ENCODE peak calls at places on chromosomes 1 and 21, in eight cellular contexts. G is activated CD4-positive, alpha-beta T cell treated with anti-CD3 and anti-CD28 coated beads for 4 hours; O is COR-L47; V is heart left ventricle; B is mucosa of gallbladder; D is HFF-Myc; A is EH; M is HTR-8/SVneo. I is an unnamed sample.

GRCh38 chr1:160779662-160780397 is 16.1 kb upstream of the LY9 start:
- DNase-seq in O (peak; percentile 11), G (no peak), D (no peak), M (peak; percentile 10), V (no peak), B (no peak), A (peak; percentile 13), I (no peak)

GRCh38 chr1:59767119-59767518 is 47.6 kb upstream of the HOOK1 start:
- DNase-seq in B (no peak), A (peak; percentile 51), O (no peak), D (no peak), V (no peak), M (no peak), G (no peak), I (no peak)

GRCh38 chr1:197139169-197139568 is 7.3 kb downstream of the ASPM start:
- DNase-seq in B (no peak), O (no peak), V (no peak), D (no peak), G (no peak), A (no peak), M (no peak), I (no peak)

GRCh38 chr1:175129997-175130648 is 62.5 kb downstream of the KIAA0040 start:
- DNase-seq in A (peak; percentile 29), O (no peak), M (no peak), V (no peak), D (no peak), B (no peak), G (no peak), I (no peak)

GRCh38 chr1:203706444-203706843 is 58.5 kb upstream of the LAX1 start:
- DNase-seq in M (no peak), A (peak; percentile 15), G (no peak), O (no peak), B (no peak), V (no peak), D (no peak), I (no peak)

GRCh38 chr1:59409986-59410385 is 113.1 kb downstream of the FGGY start:
- DNase-seq in O (no peak), M (no peak), A (no peak), D (no peak), V (no peak), G (no peak), B (no peak), I (no peak)

GRCh38 chr1:44693159-44693558 is 18.6 kb downstream of the ARMH1 start:
- DNase-seq in O (no peak), M (no peak), D (no peak), G (no peak), B (no peak), A (no peak), V (no peak), I (no peak)

GRCh38 chr1:94039514-94039870 is 81.5 kb downstream of the ABCA4 start:
- DNase-seq in M (no peak), B (peak; percentile 62), O (peak; percentile 46), A (peak; percentile 72), G (peak; percentile 43), V (peak; percentile 69), D (no peak), I (peak; percentile 30)

GRCh38 chr21:42565206-42565810 is 51.7 kb downstream of the SLC37A1 start:
- DNase-seq in V (peak; percentile 9), B (no peak), A (no peak), O (no peak), G (no peak), M (no peak), D (no peak), I (no peak)

GRCh38 chr1:2611034-2611501 is 21.7 kb downstream of the MMEL1 start:
- DNase-seq in A (peak; percentile 26), V (no peak), O (peak; percentile 94), D (no peak), B (peak; percentile 65), M (no peak), G (no peak), I (no peak)

GRCh38 chr1:114113801-114114750 is 39.6 kb downstream of the SYT6 start:
- DNase-seq in B (peak; percentile 20), O (no peak), A (peak; percentile 77), G (no peak), M (peak; percentile 11), D (no peak), V (peak; percentile 43), I (no peak)

GRCh38 chr1:154873321-154873950 is 3.4 kb upstream of the KCNN3 start:
- DNase-seq in G (no peak), O (no peak), B (no peak), D (no peak), M (no peak), V (no peak), A (no peak), I (no peak)

GRCh38 chr1:174269932-174270651 is 110.8 kb downstream of the RABGAP1L start:
- DNase-seq in V (no peak), G (no peak), O (no peak), A (no peak), B (no peak), M (no peak), D (no peak), I (no peak)

GRCh38 chr1:1421147-1421906 is at the start of gene ANKRD65:
- DNase-seq in G (no peak), O (peak; percentile 85), B (no peak), M (no peak), V (no peak), D (no peak), A (no peak), I (no peak)

GRCh38 chr1:50570064-50570463 is 146.8 kb upstream of the DMRTA2 start:
- DNase-seq in M (no peak), A (peak; percentile 8), D (no peak), G (no peak), B (no peak), V (no peak), O (no peak), I (no peak)

GRCh38 chr1:50425376-50426107 is 2.3 kb upstream of the DMRTA2 start:
- DNase-seq in V (no peak), A (peak; percentile 46), M (no peak), B (no peak), D (no peak), O (no peak), G (no peak), I (no peak)

GRCh38 chr21:42120056-42120903 is 49.2 kb downstream of the UMODL1 start:
- DNase-seq in O (peak; percentile 86), M (no peak), A (no peak), V (no peak), B (no peak), G (no peak), D (no peak), I (no peak)

GRCh38 chr1:171817511-171818265 is 23.6 kb upstream of the DNM3 start:
- DNase-seq in M (peak; percentile 60), B (no peak), V (no peak), D (peak; percentile 50), O (peak; percentile 46), G (peak; percentile 39), A (peak; percentile 79), I (peak; percentile 60)

GRCh38 chr1:170162385-170163226 is 16.8 kb downstream of the NTMT2 start:
- DNase-seq in V (peak; percentile 60), O (no peak), G (no peak), A (peak; percentile 95), M (peak; percentile 48), D (peak; percentile 59), B (peak; percentile 13), I (peak; percentile 96)

GRCh38 chr1:11521605-11522399 is 42.8 kb downstream of the DISP3 start:
- DNase-seq in O (no peak), B (no peak), M (no peak), V (no peak), A (no peak), G (no peak), D (no peak), I (no peak)

GRCh38 chr1:246159290-246160227 is 347.5 kb downstream of the SMYD3 start:
- DNase-seq in M (no peak), B (no peak), G (no peak), O (no peak), V (no peak), D (no peak), A (no peak), I (no peak)

GRCh38 chr1:12487520-12487919 is 130.5 kb downstream of the DHRS3 start:
- DNase-seq in A (no peak), G (no peak), V (no peak), O (no peak), B (no peak), M (no peak), D (no peak), I (no peak)

GRCh38 chr1:53410100-53410541 is 49.1 kb upstream of the DMRTB1 start:
- DNase-seq in V (no peak), G (peak; percentile 11), A (peak; percentile 74), D (no peak), M (peak; percentile 68), O (no peak), B (no peak), I (peak; percentile 32)

GRCh38 chr1:111798580-111798979 is 42.9 kb downstream of the DDX20 start:
- DNase-seq in B (no peak), O (no peak), M (no peak), V (no peak), A (no peak), G (no peak), D (no peak), I (no peak)

GRCh38 chr1:157472959-157473358 is 79.4 kb downstream of the FCRL5 start:
- DNase-seq in V (no peak), O (no peak), D (no peak), G (no peak), M (no peak), A (no peak), B (no peak), I (no peak)

GRCh38 chr1:4624141-4624715 is 30.2 kb upstream of the AJAP1 start:
- DNase-seq in M (no peak), O (no peak), B (no peak), V (no peak), A (no peak), G (no peak), D (no peak), I (no peak)

GRCh38 chr1:30823627-30823968 is 66.0 kb upstream of the LAPTM5 start:
- DNase-seq in A (no peak), V (no peak), B (no peak), G (no peak), O (no peak), D (no peak), M (no peak), I (no peak)

GRCh38 chr1:1895456-1896333 is 4.8 kb upstream of the GNB1 start:
- DNase-seq in O (no peak), D (no peak), G (no peak), A (no peak), M (no peak), B (no peak), V (no peak), I (no peak)

GRCh38 chr1:209367031-209367813 is 216.3 kb upstream of the CAMK1G start:
- DNase-seq in M (no peak), O (no peak), V (no peak), D (no peak), B (no peak), A (peak; percentile 77), G (no peak), I (peak; percentile 38)

GRCh38 chr1:93251966-93252365 is 71.4 kb downstream of the CCDC18 start:
- DNase-seq in G (no peak), B (no peak), D (no peak), M (no peak), O (no peak), V (no peak), A (no peak), I (no peak)

GRCh38 chr1:203701606-203702005 is 63.4 kb upstream of the LAX1 start:
- DNase-seq in M (no peak), V (no peak), A (no peak), D (no peak), B (no peak), G (no peak), O (no peak), I (no peak)

GRCh38 chr1:231058416-231059109 is 18.5 kb upstream of the FAM89A start:
- DNase-seq in A (no peak), D (no peak), M (no peak), G (no peak), O (no peak), V (no peak), B (peak; percentile 23), I (no peak)

GRCh38 chr1:234725177-234726132 is 115.5 kb upstream of the IRF2BP2 start:
- DNase-seq in O (peak; percentile 45), B (no peak), V (peak; percentile 63), G (peak; percentile 69), M (no peak), A (no peak), D (no peak), I (no peak)

GRCh38 chr1:15945011-15945831 is 30.7 kb downstream of the ZBTB17 start:
- DNase-seq in M (no peak), D (no peak), G (no peak), V (no peak), A (no peak), O (no peak), B (no peak), I (no peak)

I was measured in skeletal muscle cell.